ENCODE peak calls at places on chromosomes 5 and 9, in eight cellular contexts. X is hepatocyte, R is fibroblast of pulmonary artery, Z is heart left ventricle, L is brain microvascular endothelial cell, Q is stomach, U is endodermal cell, N is lower lobe of right lung. J is an unnamed sample.

GRCh38 chr5:21784487-21784886 is 1068.7 kb downstream of the CDH12 start:
- DNase-seq in L (no peak), Z (no peak), Q (no peak), X (no peak), N (no peak), U (no peak), R (no peak), J (no peak)

GRCh38 chr5:165906879-165907278 is 2384.6 kb upstream of the WWC1 start:
- DNase-seq in L (no peak), U (no peak), N (no peak), Z (no peak), X (no peak), R (no peak), Q (no peak), J (no peak)

GRCh38 chr9:89020754-89021153 is 29.5 kb downstream of the S1PR3 start:
- DNase-seq in N (no peak), X (no peak), U (no peak), L (no peak), Z (no peak), Q (no peak), R (no peak), J (no peak)

GRCh38 chr5:36502608-36503007 is 103.8 kb upstream of the SLC1A3 start:
- DNase-seq in X (no peak), U (no peak), R (peak; percentile 84), Z (no peak), N (no peak), Q (no peak), L (peak; percentile 85), J (peak; percentile 75)

GRCh38 chr9:126534431-126535186 is 79.1 kb upstream of the LMX1B start:
- DNase-seq in R (no peak), L (no peak), U (peak; percentile 85), Q (no peak), X (no peak), Z (no peak), N (peak; percentile 35), J (peak; percentile 43)

GRCh38 chr9:18427691-18428090 is 46.3 kb upstream of the ADAMTSL1 start:
- DNase-seq in X (no peak), Z (no peak), R (no peak), U (no peak), N (no peak), L (no peak), Q (no peak), J (no peak)

GRCh38 chr5:109563692-109564091 is 126.0 kb upstream of the MAN2A1 start:
- DNase-seq in Q (no peak), L (no peak), X (no peak), Z (no peak), U (no peak), R (no peak), N (no peak), J (no peak)

GRCh38 chr9:133861103-133861502 is 123.0 kb upstream of the SARDH start:
- DNase-seq in R (no peak), Q (no peak), Z (no peak), L (no peak), U (no peak), N (no peak), X (no peak), J (no peak)

GRCh38 chr9:92664394-92665152 is 5.4 kb downstream of the IPPK start:
- DNase-seq in L (peak; percentile 27), N (no peak), U (peak; percentile 62), Z (no peak), Q (no peak), R (no peak), X (no peak), J (no peak)

GRCh38 chr5:2415678-2416077 is 335.8 kb downstream of the IRX2 start:
- DNase-seq in Z (no peak), L (no peak), R (no peak), N (no peak), X (no peak), U (peak; percentile 76), Q (no peak), J (no peak)

GRCh38 chr5:38069360-38069759 is 189.0 kb upstream of the EGFLAM start:
- DNase-seq in L (no peak), Z (no peak), R (no peak), N (no peak), Q (no peak), X (peak; percentile 16), U (no peak), J (peak; percentile 82)

GRCh38 chr5:130096488-130096887 is 192.2 kb downstream of the CHSY3 start:
- DNase-seq in U (no peak), N (no peak), L (no peak), R (no peak), Q (no peak), Z (no peak), X (no peak), J (no peak)

GRCh38 chr5:60844429-60844890 is 391 bp upstream of the ELOVL7 start:
- DNase-seq in Q (no peak), X (no peak), R (peak; percentile 32), L (peak; percentile 14), U (no peak), Z (no peak), N (no peak), J (peak; percentile 10)

GRCh38 chr5:108661590-108662219 is 86.0 kb upstream of the FER start:
- DNase-seq in L (peak; percentile 42), R (peak; percentile 60), X (no peak), Z (no peak), U (no peak), Q (no peak), N (no peak), J (peak; percentile 43)

GRCh38 chr9:131487621-131488031 is 15.1 kb upstream of the POMT1 start:
- DNase-seq in U (no peak), Z (no peak), Q (no peak), N (no peak), R (no peak), X (no peak), L (no peak), J (no peak)

GRCh38 chr5:67696446-67696845 is 499.8 kb upstream of the CD180 start:
- DNase-seq in L (no peak), Q (no peak), Z (no peak), R (no peak), X (no peak), N (no peak), U (no peak), J (no peak)

GRCh38 chr5:40550481-40550880 is 129.2 kb upstream of the PTGER4 start:
- DNase-seq in Q (no peak), L (no peak), X (no peak), R (no peak), U (no peak), Z (no peak), N (no peak), J (no peak)

GRCh38 chr9:121449786-121450185 is 49.9 kb downstream of the GGTA1 start:
- DNase-seq in R (no peak), N (no peak), Q (no peak), X (no peak), Z (no peak), U (no peak), L (no peak), J (no peak)

GRCh38 chr9:105475302-105475701 is 27.5 kb downstream of the FSD1L start:
- DNase-seq in Z (no peak), R (peak; percentile 48), X (peak; percentile 40), U (no peak), L (peak; percentile 38), N (no peak), Q (no peak), J (peak; percentile 49)

GRCh38 chr5:88236866-88237642 is 31.6 kb downstream of the TMEM161B start:
- DNase-seq in L (peak; percentile 7), R (peak; percentile 19), Q (no peak), Z (no peak), X (no peak), U (no peak), N (no peak), J (no peak)

GRCh38 chr9:38017149-38017884 is 51.7 kb downstream of the SHB start:
- DNase-seq in X (no peak), Q (peak; percentile 84), N (peak; percentile 81), U (peak; percentile 95), L (peak; percentile 54), R (peak; percentile 55), Z (peak; percentile 74), J (no peak)
- TF ChIP-seq CTCF in X (no peak), Q (peak; percentile 48), N (peak; percentile 59), U (peak; percentile 76), L (peak; percentile 42), R (no peak), Z (peak; percentile 52), J (no peak)

GRCh38 chr5:179749857-179750508 is 17.4 kb downstream of the MAML1 start:
- DNase-seq in R (no peak), Q (no peak), N (peak; percentile 17), Z (no peak), U (no peak), X (no peak), L (no peak), J (no peak)

GRCh38 chr5:179758905-179759304 is 26.3 kb downstream of the MAML1 start:
- DNase-seq in L (no peak), Z (no peak), R (no peak), N (peak; percentile 29), X (no peak), U (no peak), Q (no peak), J (no peak)

GRCh38 chr5:179755022-179755421 is 22.4 kb downstream of the MAML1 start:
- DNase-seq in Z (no peak), Q (no peak), N (no peak), U (peak; percentile 68), X (peak; percentile 38), L (no peak), R (peak; percentile 39), J (peak; percentile 21)

GRCh38 chr5:179754024-179754423 is 21.4 kb downstream of the MAML1 start:
- DNase-seq in Z (no peak), Q (no peak), X (no peak), R (no peak), U (no peak), L (no peak), N (peak; percentile 70), J (no peak)
- H3K4me3 ChIP-seq in Z (no peak overlapping the region), Q (no peak overlapping the region), X (no peak overlapping the region), R (no peak overlapping the region), U (no peak overlapping the region), L (no peak overlapping the region), N (no peak overlapping the region), J (no peak overlapping the region)

GRCh38 chr5:151051931-151052608 is 28.8 kb downstream of the TNIP1 start:
- DNase-seq in R (no peak), Z (no peak), X (no peak), U (no peak), L (no peak), N (no peak), Q (no peak), J (no peak)
- TF ChIP-seq CTCF in R (no peak), Z (no peak), X (no peak), U (no peak), L (no peak), N (no peak), Q (no peak), J (no peak)

GRCh38 chr9:37446401-37446800 is 18.8 kb downstream of the ZBTB5 start:
- DNase-seq in N (no peak), Z (no peak), U (no peak), R (no peak), L (no peak), Q (no peak), X (no peak), J (peak; percentile 55)
- H3K4me3 ChIP-seq in N (no peak overlapping the region), Z (no peak overlapping the region), U (no peak overlapping the region), R (no peak overlapping the region), L (no peak overlapping the region), Q (no peak overlapping the region), X (no peak overlapping the region), J (no peak overlapping the region)

DNA sequence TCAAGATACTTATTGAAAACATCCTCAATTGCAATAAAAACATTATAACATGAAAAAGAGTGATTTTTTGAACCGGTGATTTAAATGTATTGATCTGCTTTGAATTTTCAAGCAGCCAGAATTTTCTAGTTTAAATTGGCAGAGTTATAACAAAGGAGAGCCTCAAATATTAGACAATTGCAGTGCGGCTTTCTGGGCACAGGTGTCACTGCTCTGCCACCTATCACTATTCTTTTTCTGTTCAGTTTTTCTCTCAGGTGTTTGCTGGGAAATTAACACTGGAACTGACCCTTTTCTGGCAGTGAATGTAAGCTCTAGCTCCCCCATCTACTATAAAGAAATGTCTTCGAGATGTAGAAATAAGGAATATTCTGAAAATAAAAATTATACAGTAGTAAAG is 23.0 kb downstream of the ZBED3 start:
- DNase-seq in U (no peak), Z (no peak), L (no peak), R (no peak), X (no peak), N (no peak), Q (no peak), J (no peak)
- TF ChIP-seq CTCF in U (peak; percentile 30), Z (no peak), L (no peak), R (no peak), X (no peak), N (no peak), Q (no peak), J (no peak)

J was measured in fibroblast of villous mesenchyme.